ENCODE peak calls at places on chromosomes 7 and 10, in four cellular contexts. One of them, this sample, is unnamed.

GRCh38 chr10:35640474-35640873 is 1.6 kb downstream of the FZD8 start:
- DNase-seq in spleen: peak
- DNase-seq in mucosa of descending colon: peak
- DNase-seq in left lung: peak
- DNase-seq in this sample: no peak

GRCh38 chr7:143048827-143049226 is 3.3 kb upstream of the OR6V1 start:
- DNase-seq in mucosa of descending colon: no peak
- DNase-seq in spleen: no peak
- DNase-seq in left lung: no peak
- DNase-seq in this sample: no peak

GRCh38 chr7:155450558-155450827 is 7.4 kb upstream of the EN2 start:
- DNase-seq in left lung: no peak
- DNase-seq in spleen: no peak
- DNase-seq in mucosa of descending colon: no peak
- DNase-seq in this sample: no peak

GRCh38 chr10:100737359-100738054 is 7.9 kb upstream of the PAX2 start:
- DNase-seq in left lung: no peak
- DNase-seq in spleen: peak
- DNase-seq in mucosa of descending colon: no peak
- DNase-seq in this sample: no peak

GRCh38 chr10:35336921-35337741 is 822 bp downstream of the CCNY start:
- DNase-seq in mucosa of descending colon: peak
- DNase-seq in spleen: peak
- DNase-seq in left lung: peak
- DNase-seq in this sample: peak

GRCh38 chr7:47518827-47519226 is 63.1 kb downstream of the TNS3 start:
- DNase-seq in left lung: no peak
- DNase-seq in spleen: peak
- DNase-seq in mucosa of descending colon: no peak
- DNase-seq in this sample: peak

GRCh38 chr10:129963076-129963830 is 821 bp downstream of the EBF3 start:
- DNase-seq in spleen: peak
- DNase-seq in mucosa of descending colon: no peak
- DNase-seq in left lung: no peak
- DNase-seq in this sample: no peak

GRCh38 chr7:47454961-47455871 is 126.7 kb downstream of the TNS3 start:
- DNase-seq in mucosa of descending colon: no peak
- DNase-seq in spleen: no peak
- DNase-seq in left lung: no peak
- DNase-seq in this sample: no peak

GRCh38 chr10:58817499-58817898 is 304.8 kb downstream of the BICC1 start:
- DNase-seq in spleen: no peak
- DNase-seq in mucosa of descending colon: no peak
- DNase-seq in left lung: no peak
- DNase-seq in this sample: no peak

GRCh38 chr7:20539201-20539600 is 76.3 kb upstream of the ABCB5 start:
- DNase-seq in spleen: no peak
- DNase-seq in mucosa of descending colon: no peak
- DNase-seq in left lung: no peak
- DNase-seq in this sample: no peak

GRCh38 chr7:158758563-158759244 is 54.1 kb upstream of the NCAPG2 start:
- DNase-seq in spleen: no peak
- DNase-seq in mucosa of descending colon: no peak
- DNase-seq in left lung: no peak
- DNase-seq in this sample: no peak

GRCh38 chr7:93194368-93194767 is 31.9 kb downstream of the HEPACAM2 start:
- DNase-seq in left lung: no peak
- DNase-seq in mucosa of descending colon: no peak
- DNase-seq in spleen: no peak
- DNase-seq in this sample: no peak

GRCh38 chr10:132408823-132409666 is 12.0 kb downstream of the PWWP2B start:
- DNase-seq in left lung: peak
- DNase-seq in spleen: no peak
- DNase-seq in mucosa of descending colon: peak
- DNase-seq in this sample: no peak

GRCh38 chr7:148334959-148335577 is 255.5 kb upstream of the C7orf33 start:
- DNase-seq in spleen: no peak
- DNase-seq in mucosa of descending colon: no peak
- DNase-seq in left lung: no peak
- DNase-seq in this sample: no peak

DNA sequence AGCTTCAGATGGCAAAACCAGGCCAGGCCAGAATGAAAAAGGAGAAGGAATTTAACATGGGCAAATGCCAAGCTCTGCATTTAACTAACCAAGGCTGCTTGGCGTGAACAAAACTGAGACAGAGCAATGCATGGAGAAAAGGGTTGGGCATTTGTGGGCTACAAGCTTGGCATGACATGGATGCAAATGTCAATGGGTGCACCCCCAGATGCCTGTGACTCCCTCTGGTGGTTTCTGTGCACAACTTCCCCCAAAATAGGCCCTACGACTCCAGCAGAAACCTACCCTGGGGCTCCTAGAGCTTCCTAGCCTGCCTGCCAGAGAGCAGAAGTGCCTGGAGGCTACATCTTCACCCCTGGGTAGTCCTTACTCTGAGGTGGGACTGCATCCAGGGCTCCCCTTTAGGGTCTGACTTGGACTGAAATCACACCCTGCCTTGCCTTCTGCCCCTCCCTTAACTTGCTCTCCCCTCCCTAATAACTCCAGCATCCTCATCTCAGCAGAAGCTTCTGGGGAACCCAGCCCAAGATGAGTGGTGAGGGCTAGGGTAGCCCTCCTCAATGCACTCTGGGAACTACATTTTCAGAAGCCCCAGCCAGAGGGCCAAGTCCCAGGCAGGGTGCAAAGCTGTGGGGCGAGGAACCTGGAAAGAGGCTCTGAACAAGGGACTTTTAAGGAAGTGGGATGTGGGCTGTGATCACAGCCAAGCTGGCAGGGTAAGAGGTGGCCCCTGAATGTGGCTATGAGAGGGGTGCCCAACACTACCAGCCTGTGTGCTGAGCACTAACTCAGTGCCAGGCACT is 11.3 kb downstream of the GPRIN2 start:
- DNase-seq in mucosa of descending colon: peak
- DNase-seq in left lung: peak
- DNase-seq in spleen: peak
- DNase-seq in this sample: peak
- TF ChIP-seq CTCF in mucosa of descending colon: peak
- TF ChIP-seq CTCF in left lung: no peak
- TF ChIP-seq CTCF in spleen: no peak
- TF ChIP-seq CTCF in this sample: peak

GRCh38 chr10:28503114-28503513 is 29.8 kb upstream of the WAC start:
- DNase-seq in mucosa of descending colon: no peak
- DNase-seq in spleen: no peak
- DNase-seq in left lung: no peak
- DNase-seq in this sample: no peak
- TF ChIP-seq CTCF in mucosa of descending colon: no peak
- TF ChIP-seq CTCF in spleen: no peak
- TF ChIP-seq CTCF in left lung: no peak
- TF ChIP-seq CTCF in this sample: peak

DNA sequence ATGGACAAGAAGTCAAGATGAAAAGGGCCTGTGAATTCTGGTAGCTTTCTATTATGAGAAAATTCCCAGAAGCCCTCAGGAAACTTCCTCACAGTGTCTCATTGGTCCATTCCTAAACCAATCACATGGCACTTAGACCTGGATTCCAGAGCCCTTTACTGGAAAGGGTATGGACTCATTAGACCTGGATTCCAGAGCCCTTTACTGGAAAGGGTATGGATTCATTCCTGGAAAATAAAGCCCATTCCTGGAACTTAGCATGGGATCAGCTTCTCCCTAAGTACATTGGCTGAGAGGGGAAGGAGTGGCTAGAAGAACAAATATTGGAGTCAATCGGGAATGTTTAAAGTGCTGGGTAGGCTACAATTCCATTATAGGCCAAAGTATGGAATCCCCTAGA is 3.7 kb upstream of the CACUL1 start:
- DNase-seq in spleen: no peak
- DNase-seq in left lung: no peak
- DNase-seq in mucosa of descending colon: no peak
- DNase-seq in this sample: no peak
- TF ChIP-seq CTCF in spleen: no peak
- TF ChIP-seq CTCF in left lung: no peak
- TF ChIP-seq CTCF in mucosa of descending colon: no peak
- TF ChIP-seq CTCF in this sample: no peak

GRCh38 chr7:95865716-95866371 is 93.5 kb downstream of the DYNC1I1 start:
- DNase-seq in left lung: no peak
- DNase-seq in mucosa of descending colon: no peak
- DNase-seq in spleen: no peak
- DNase-seq in this sample: no peak
- TF ChIP-seq CTCF in left lung: no peak
- TF ChIP-seq CTCF in mucosa of descending colon: no peak
- TF ChIP-seq CTCF in spleen: no peak
- TF ChIP-seq CTCF in this sample: peak